ENCODE peak calls at places on chromosomes 1 and 21, in nine cellular contexts. I is iPS DF 6.9, Z is fibroblast of lung, H is thyroid gland, D is GM23248, R is pancreas, J is breast epithelium, A is heart left ventricle, E is colonic mucosa. K is an unnamed sample. For H3K36me3 and H3K4me1, the result is how much of the 10 kb centered on the place peaks cover.

GRCh38 chr1:39676951-39677350 is 5.0 kb upstream of the NT5C1A start:
- DNase-seq in I (no peak), Z (no peak), H (peak), D (peak), R (peak), J (no peak), A (no peak), E (no peak), K (no peak)

GRCh38 chr1:180571832-180572636 is 13.3 kb downstream of the OVAAL start:
- DNase-seq in I (no peak), Z (peak), H (no peak), D (peak), R (no peak), J (no peak), A (no peak), E (no peak), K (no peak)

GRCh38 chr1:109281680-109282496 is 1.1 kb downstream of the PSRC1 start:
- DNase-seq in I (no peak), Z (no peak), H (no peak), D (peak), R (no peak), J (no peak), A (no peak), E (no peak), K (no peak)

GRCh38 chr1:18217398-18218043 is 109.9 kb downstream of the IGSF21 start:
- DNase-seq in I (peak), Z (no peak), H (no peak), D (peak), R (no peak), J (no peak), A (peak), E (peak), K (no peak)

GRCh38 chr1:34653110-34653509 is 101.7 kb upstream of the GJB5 start:
- DNase-seq in I (no peak), Z (no peak), H (no peak), D (no peak), R (no peak), J (no peak), A (no peak), E (no peak), K (no peak)

GRCh38 chr1:214439352-214440119 is 111.9 kb downstream of the PTPN14 start:
- DNase-seq in I (no peak), Z (peak), H (no peak), D (no peak), R (peak), J (peak), A (no peak), E (peak), K (no peak)

GRCh38 chr1:179058343-179059184 is 23.3 kb upstream of the TOR3A start:
- DNase-seq in I (no peak), Z (peak), H (no peak), D (peak), R (no peak), J (no peak), A (no peak), E (no peak), K (no peak)

GRCh38 chr1:45767035-45767434 is 16.6 kb upstream of the IPP start:
- DNase-seq in I (no peak), Z (peak), H (no peak), D (peak), R (no peak), J (no peak), A (no peak), E (no peak), K (no peak)

GRCh38 chr21:35540950-35541632 is 492.0 kb upstream of the RUNX1 start:
- DNase-seq in I (no peak), Z (peak), H (no peak), D (peak), R (no peak), J (no peak), A (no peak), E (no peak), K (no peak)

GRCh38 chr1:108745980-108746381 is 493 bp upstream of the STXBP3 start:
- DNase-seq in I (no peak), Z (no peak), H (no peak), D (no peak), R (no peak), J (no peak), A (no peak), E (no peak), K (no peak)

GRCh38 chr1:9008236-9008635 is 18.0 kb downstream of the SLC2A7 start:
- DNase-seq in I (no peak), Z (no peak), H (no peak), D (no peak), R (no peak), J (no peak), A (no peak), E (no peak), K (no peak)

GRCh38 chr21:15436031-15436430 is 293.8 kb upstream of the USP25 start:
- DNase-seq in I (no peak), Z (no peak), H (no peak), D (no peak), R (no peak), J (no peak), A (no peak), E (no peak), K (no peak)

GRCh38 chr1:30133414-30134055 is 589.9 kb downstream of the MATN1 start:
- DNase-seq in I (no peak), Z (no peak), H (no peak), D (no peak), R (no peak), J (no peak), A (no peak), E (no peak), K (no peak)

GRCh38 chr1:5883129-5884048 is 108.8 kb downstream of the NPHP4 start:
- DNase-seq in I (no peak), Z (no peak), H (no peak), D (no peak), R (no peak), J (no peak), A (no peak), E (no peak), K (no peak)

GRCh38 chr1:110728388-110728787 is 53.6 kb upstream of the KCNA3 start:
- DNase-seq in I (no peak), Z (no peak), H (no peak), D (no peak), R (no peak), J (no peak), A (no peak), E (no peak), K (no peak)

GRCh38 chr1:12644829-12645228 is 944 bp downstream of the AADACL4 start:
- DNase-seq in I (no peak), Z (no peak), H (no peak), D (no peak), R (no peak), J (no peak), A (no peak), E (no peak), K (no peak)

GRCh38 chr21:45049725-45050359 is 24.5 kb upstream of the ADARB1 start:
- DNase-seq in I (no peak), Z (no peak), H (peak), D (peak), R (no peak), J (no peak), A (no peak), E (no peak), K (no peak)
- H3K27ac ChIP-seq in I (no peak), Z (peak), H (no peak), D (peak), R (no peak), J (no peak), A (no peak), E (no peak), K (no peak)

GRCh38 chr1:156794506-156795373 is 21.9 kb downstream of the SH2D2A start:
- DNase-seq in I (no peak), Z (peak), H (no peak), D (peak), R (no peak), J (no peak), A (no peak), E (no peak), K (no peak)
- H3K36me3 ChIP-seq in I (under half), Z (under half), H (half or more), D (half or more), R (under half), J (under half), A (half or more), E (under half), K (half or more)

GRCh38 chr1:27374687-27375086 is at the start of gene FCN3:
- DNase-seq in I (no peak), Z (no peak), H (no peak), D (no peak), R (no peak), J (no peak), A (no peak), E (no peak), K (peak)
- H3K4me1 ChIP-seq in I (under half), Z (under half), H (under half), D (under half), R (under half), J (under half), A (under half), E (under half), K (under half)

GRCh38 chr1:153547560-153548551 is 1.2 kb downstream of the S100A3 start:
- DNase-seq in I (no peak), Z (no peak), H (no peak), D (no peak), R (no peak), J (no peak), A (no peak), E (peak), K (no peak)

GRCh38 chr1:153550398-153550758 is 1.3 kb upstream of the S100A3 start:
- DNase-seq in I (no peak), Z (no peak), H (no peak), D (no peak), R (no peak), J (no peak), A (no peak), E (no peak), K (no peak)

GRCh38 chr1:153550827-153551512 is 1.9 kb upstream of the S100A3 start:
- DNase-seq in I (no peak), Z (no peak), H (no peak), D (no peak), R (no peak), J (no peak), A (no peak), E (no peak), K (no peak)

GRCh38 chr1:153548722-153549695 is at the start of gene S100A3:
- DNase-seq in I (no peak), Z (peak), H (no peak), D (peak), R (peak), J (no peak), A (peak), E (peak), K (peak)

GRCh38 chr1:153549741-153550397 is 811 bp upstream of the S100A3 start:
- DNase-seq in I (no peak), Z (no peak), H (no peak), D (no peak), R (no peak), J (no peak), A (no peak), E (no peak), K (no peak)
- H3K27ac ChIP-seq in I (no peak), Z (peak), H (peak), D (peak), R (no peak), J (peak), A (peak), E (no peak), K (peak)

DNA sequence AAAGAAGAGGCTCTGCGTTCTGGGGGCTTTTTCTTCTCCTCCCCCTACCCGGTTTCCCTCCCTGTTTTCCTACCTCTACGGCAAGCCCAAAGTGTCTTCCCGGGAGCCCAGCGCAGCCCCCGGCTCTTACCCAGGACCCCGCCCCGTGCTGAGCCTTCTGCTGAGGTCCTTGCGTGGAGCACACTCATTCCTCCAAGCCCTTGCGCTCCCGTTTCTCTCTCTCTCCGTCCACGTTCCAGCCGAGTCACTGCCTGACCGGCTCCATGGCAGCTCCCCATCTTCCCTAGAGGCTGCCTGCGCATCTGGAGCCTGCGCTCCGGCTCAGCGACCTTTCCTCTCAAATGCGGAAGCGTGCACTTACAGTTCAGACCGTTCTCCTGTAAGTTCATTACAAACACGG is 24.9 kb upstream of the PDXK start:
- DNase-seq in I (no peak), Z (no peak), H (no peak), D (no peak), R (no peak), J (no peak), A (no peak), E (no peak), K (no peak)
- H3K36me3 ChIP-seq in I (under half), Z (under half), H (under half), D (under half), R (under half), J (under half), A (half or more), E (under half), K (under half)

GRCh38 chr1:167426716-167427115 is 91.6 kb downstream of the CD247 start:
- DNase-seq in I (no peak), Z (no peak), H (no peak), D (no peak), R (no peak), J (no peak), A (no peak), E (no peak), K (no peak)

GRCh38 chr1:167429612-167430011 is 88.7 kb downstream of the CD247 start:
- DNase-seq in I (no peak), Z (no peak), H (no peak), D (no peak), R (no peak), J (no peak), A (no peak), E (no peak), K (no peak)

GRCh38 chr1:167427843-167428242 is 90.5 kb downstream of the CD247 start:
- DNase-seq in I (no peak), Z (no peak), H (no peak), D (peak), R (no peak), J (no peak), A (no peak), E (no peak), K (no peak)

GRCh38 chr1:167430134-167430848 is 88.0 kb downstream of the CD247 start:
- DNase-seq in I (no peak), Z (no peak), H (no peak), D (no peak), R (no peak), J (no peak), A (no peak), E (no peak), K (no peak)

GRCh38 chr1:167428418-167428817 is 89.9 kb downstream of the CD247 start:
- DNase-seq in I (no peak), Z (no peak), H (no peak), D (peak), R (no peak), J (no peak), A (no peak), E (no peak), K (no peak)
- H3K4me1 ChIP-seq in I (under half), Z (under half), H (under half), D (under half), R (under half), J (under half), A (under half), E (under half), K (under half)

DNA sequence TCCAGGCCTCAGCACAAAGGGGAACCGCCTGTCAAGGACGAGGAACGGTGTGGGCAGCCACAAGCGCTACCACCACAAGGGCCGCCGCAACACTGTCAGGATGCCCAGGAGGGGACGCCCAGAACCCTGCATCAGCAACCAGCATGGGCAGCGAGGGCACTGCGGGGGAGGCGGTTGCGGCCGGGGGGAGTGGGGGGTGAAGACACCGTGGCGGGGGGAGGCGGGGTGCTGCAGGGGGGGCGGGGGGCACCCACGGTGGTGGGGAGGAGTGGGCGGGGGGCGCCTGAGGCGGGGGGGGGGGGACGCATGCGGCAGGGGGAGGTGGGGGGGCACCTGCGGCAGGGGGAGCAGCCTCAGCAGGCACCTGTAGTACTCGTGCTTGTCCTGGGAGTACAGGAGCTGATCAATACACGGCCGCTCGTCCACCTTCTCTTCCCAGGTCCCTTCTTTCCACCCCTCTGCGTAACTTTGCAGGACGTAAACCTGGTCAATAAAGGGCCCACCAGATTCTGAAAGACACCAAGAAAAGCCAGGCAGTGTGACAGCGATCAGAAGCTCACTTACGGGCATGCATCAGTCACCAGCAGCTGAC is 4.6 kb downstream of the POFUT2 start:
- DNase-seq in I (no peak), Z (no peak), H (no peak), D (no peak), R (peak), J (no peak), A (no peak), E (no peak), K (no peak)
- H3K27ac ChIP-seq in I (no peak), Z (no peak), H (no peak), D (no peak), R (no peak), J (no peak), A (no peak), E (no peak), K (no peak)

GRCh38 chr21:43968410-43969114 is 43.5 kb upstream of the TRAPPC10 start:
- DNase-seq in I (no peak), Z (no peak), H (no peak), D (no peak), R (no peak), J (no peak), A (no peak), E (no peak), K (no peak)
- H3K36me3 ChIP-seq in I (under half), Z (under half), H (under half), D (under half), R (under half), J (under half), A (half or more), E (under half), K (half or more)

GRCh38 chr1:117680316-117681002 is 74.6 kb downstream of the TENT5C start:
- DNase-seq in I (no peak), Z (no peak), H (no peak), D (no peak), R (no peak), J (no peak), A (no peak), E (peak), K (no peak)
- H3K4me1 ChIP-seq in I (under half), Z (under half), H (under half), D (under half), R (under half), J (under half), A (half or more), E (under half), K (half or more)

K was measured in heart right ventricle.